ENCODE peak calls at places on chromosomes 16 and 17, in nine cellular contexts. One of them, this sample, is unnamed.

GRCh38 chr16:76856112-76856511 is 334.9 kb upstream of the MON1B start:
- DNase-seq in NCI-H1092 treated with DMSO at 0.1 percent for 48 hours: no peak
- DNase-seq in amniotic stem cell: no peak
- DNase-seq in effector CD4-positive, alpha-beta T cell: no peak
- DNase-seq in OCI-LY7: no peak
- DNase-seq in sciatic nerve: no peak
- DNase-seq in heart right ventricle: no peak
- DNase-seq in activated CD4-positive, alpha-beta T cell treated with anti-CD3 and anti-CD28 coated beads for 24 hours: no peak
- DNase-seq in iPS DF 19.7: no peak
- DNase-seq in this sample: no peak

GRCh38 chr16:13397126-13397525 is 495.7 kb downstream of the SHISA9 start:
- DNase-seq in sciatic nerve: no peak
- DNase-seq in NCI-H1092 treated with DMSO at 0.1 percent for 48 hours: no peak
- DNase-seq in iPS DF 19.7: no peak
- DNase-seq in heart right ventricle: no peak
- DNase-seq in activated CD4-positive, alpha-beta T cell treated with anti-CD3 and anti-CD28 coated beads for 24 hours: no peak
- DNase-seq in OCI-LY7: peak; percentile 34
- DNase-seq in effector CD4-positive, alpha-beta T cell: no peak
- DNase-seq in amniotic stem cell: no peak
- DNase-seq in this sample: no peak

GRCh38 chr17:39094607-39095308 is 56.7 kb downstream of the PLXDC1 start:
- DNase-seq in NCI-H1092 treated with DMSO at 0.1 percent for 48 hours: no peak
- DNase-seq in iPS DF 19.7: no peak
- DNase-seq in effector CD4-positive, alpha-beta T cell: no peak
- DNase-seq in heart right ventricle: no peak
- DNase-seq in OCI-LY7: no peak
- DNase-seq in activated CD4-positive, alpha-beta T cell treated with anti-CD3 and anti-CD28 coated beads for 24 hours: no peak
- DNase-seq in sciatic nerve: no peak
- DNase-seq in amniotic stem cell: no peak
- DNase-seq in this sample: no peak

GRCh38 chr16:51119576-51120288 is 31.3 kb downstream of the SALL1 start:
- DNase-seq in heart right ventricle: no peak
- DNase-seq in NCI-H1092 treated with DMSO at 0.1 percent for 48 hours: no peak
- DNase-seq in sciatic nerve: no peak
- DNase-seq in amniotic stem cell: no peak
- DNase-seq in effector CD4-positive, alpha-beta T cell: no peak
- DNase-seq in iPS DF 19.7: no peak
- DNase-seq in activated CD4-positive, alpha-beta T cell treated with anti-CD3 and anti-CD28 coated beads for 24 hours: no peak
- DNase-seq in OCI-LY7: no peak
- DNase-seq in this sample: no peak

GRCh38 chr16:48353565-48354163 is 31.5 kb downstream of the SIAH1 start:
- DNase-seq in NCI-H1092 treated with DMSO at 0.1 percent for 48 hours: peak; percentile 42
- DNase-seq in sciatic nerve: no peak
- DNase-seq in effector CD4-positive, alpha-beta T cell: peak; percentile 56
- DNase-seq in heart right ventricle: no peak
- DNase-seq in activated CD4-positive, alpha-beta T cell treated with anti-CD3 and anti-CD28 coated beads for 24 hours: peak; percentile 52
- DNase-seq in iPS DF 19.7: peak; percentile 42
- DNase-seq in amniotic stem cell: peak; percentile 40
- DNase-seq in OCI-LY7: peak; percentile 80
- DNase-seq in this sample: peak; percentile 63

GRCh38 chr17:77534137-77534536 is 393.4 kb downstream of the SEC14L1 start:
- DNase-seq in OCI-LY7: no peak
- DNase-seq in heart right ventricle: no peak
- DNase-seq in amniotic stem cell: no peak
- DNase-seq in activated CD4-positive, alpha-beta T cell treated with anti-CD3 and anti-CD28 coated beads for 24 hours: no peak
- DNase-seq in NCI-H1092 treated with DMSO at 0.1 percent for 48 hours: no peak
- DNase-seq in iPS DF 19.7: no peak
- DNase-seq in sciatic nerve: no peak
- DNase-seq in effector CD4-positive, alpha-beta T cell: no peak
- DNase-seq in this sample: no peak

GRCh38 chr17:32142038-32142856 is at the start of gene RHOT1:
- DNase-seq in sciatic nerve: peak; percentile 84
- DNase-seq in heart right ventricle: peak; percentile 83
- DNase-seq in amniotic stem cell: peak; percentile 72
- DNase-seq in OCI-LY7: peak; percentile 90
- DNase-seq in activated CD4-positive, alpha-beta T cell treated with anti-CD3 and anti-CD28 coated beads for 24 hours: peak; percentile 57
- DNase-seq in effector CD4-positive, alpha-beta T cell: peak; percentile 60
- DNase-seq in iPS DF 19.7: no peak
- DNase-seq in NCI-H1092 treated with DMSO at 0.1 percent for 48 hours: peak; percentile 94
- DNase-seq in this sample: peak; percentile 88

GRCh38 chr16:61413026-61413425 is 623.2 kb downstream of the CDH8 start:
- DNase-seq in effector CD4-positive, alpha-beta T cell: no peak
- DNase-seq in amniotic stem cell: no peak
- DNase-seq in sciatic nerve: no peak
- DNase-seq in iPS DF 19.7: no peak
- DNase-seq in activated CD4-positive, alpha-beta T cell treated with anti-CD3 and anti-CD28 coated beads for 24 hours: no peak
- DNase-seq in NCI-H1092 treated with DMSO at 0.1 percent for 48 hours: no peak
- DNase-seq in heart right ventricle: no peak
- DNase-seq in OCI-LY7: no peak
- DNase-seq in this sample: no peak

GRCh38 chr17:76142044-76143041 is 1.3 kb upstream of the FOXJ1 start:
- DNase-seq in iPS DF 19.7: no peak
- DNase-seq in heart right ventricle: no peak
- DNase-seq in activated CD4-positive, alpha-beta T cell treated with anti-CD3 and anti-CD28 coated beads for 24 hours: no peak
- DNase-seq in OCI-LY7: no peak
- DNase-seq in NCI-H1092 treated with DMSO at 0.1 percent for 48 hours: no peak
- DNase-seq in sciatic nerve: peak; percentile 56
- DNase-seq in amniotic stem cell: no peak
- DNase-seq in effector CD4-positive, alpha-beta T cell: no peak
- DNase-seq in this sample: no peak

GRCh38 chr17:10683853-10684252 is 13.5 kb downstream of the SCO1 start:
- DNase-seq in OCI-LY7: peak; percentile 33
- DNase-seq in sciatic nerve: no peak
- DNase-seq in heart right ventricle: no peak
- DNase-seq in iPS DF 19.7: no peak
- DNase-seq in NCI-H1092 treated with DMSO at 0.1 percent for 48 hours: no peak
- DNase-seq in effector CD4-positive, alpha-beta T cell: no peak
- DNase-seq in activated CD4-positive, alpha-beta T cell treated with anti-CD3 and anti-CD28 coated beads for 24 hours: no peak
- DNase-seq in amniotic stem cell: no peak
- DNase-seq in this sample: no peak

GRCh38 chr17:32281011-32281451 is 15.4 kb downstream of the RHBDL3 start:
- DNase-seq in sciatic nerve: peak; percentile 66
- DNase-seq in NCI-H1092 treated with DMSO at 0.1 percent for 48 hours: peak; percentile 97
- DNase-seq in effector CD4-positive, alpha-beta T cell: no peak
- DNase-seq in iPS DF 19.7: no peak
- DNase-seq in heart right ventricle: peak; percentile 69
- DNase-seq in activated CD4-positive, alpha-beta T cell treated with anti-CD3 and anti-CD28 coated beads for 24 hours: no peak
- DNase-seq in OCI-LY7: no peak
- DNase-seq in amniotic stem cell: no peak
- DNase-seq in this sample: no peak

GRCh38 chr17:75557075-75557851 is 30.3 kb upstream of the MYO15B start:
- DNase-seq in activated CD4-positive, alpha-beta T cell treated with anti-CD3 and anti-CD28 coated beads for 24 hours: no peak
- DNase-seq in iPS DF 19.7: no peak
- DNase-seq in sciatic nerve: no peak
- DNase-seq in amniotic stem cell: no peak
- DNase-seq in OCI-LY7: no peak
- DNase-seq in heart right ventricle: no peak
- DNase-seq in NCI-H1092 treated with DMSO at 0.1 percent for 48 hours: peak; percentile 83
- DNase-seq in effector CD4-positive, alpha-beta T cell: no peak
- DNase-seq in this sample: no peak

GRCh38 chr16:73864868-73865267 is 431.7 kb upstream of the PSMD7 start:
- DNase-seq in effector CD4-positive, alpha-beta T cell: no peak
- DNase-seq in OCI-LY7: no peak
- DNase-seq in activated CD4-positive, alpha-beta T cell treated with anti-CD3 and anti-CD28 coated beads for 24 hours: no peak
- DNase-seq in amniotic stem cell: no peak
- DNase-seq in iPS DF 19.7: no peak
- DNase-seq in heart right ventricle: no peak
- DNase-seq in NCI-H1092 treated with DMSO at 0.1 percent for 48 hours: no peak
- DNase-seq in sciatic nerve: no peak
- DNase-seq in this sample: no peak

GRCh38 chr16:70416748-70417616 is 21.9 kb downstream of the ST3GAL2 start:
- DNase-seq in activated CD4-positive, alpha-beta T cell treated with anti-CD3 and anti-CD28 coated beads for 24 hours: no peak
- DNase-seq in heart right ventricle: no peak
- DNase-seq in sciatic nerve: no peak
- DNase-seq in OCI-LY7: peak; percentile 73
- DNase-seq in NCI-H1092 treated with DMSO at 0.1 percent for 48 hours: peak; percentile 24
- DNase-seq in amniotic stem cell: no peak
- DNase-seq in iPS DF 19.7: no peak
- DNase-seq in effector CD4-positive, alpha-beta T cell: no peak
- DNase-seq in this sample: no peak

GRCh38 chr17:35052240-35052608 is 11.3 kb downstream of the RFFL start:
- DNase-seq in heart right ventricle: no peak
- DNase-seq in activated CD4-positive, alpha-beta T cell treated with anti-CD3 and anti-CD28 coated beads for 24 hours: no peak
- DNase-seq in OCI-LY7: no peak
- DNase-seq in sciatic nerve: no peak
- DNase-seq in effector CD4-positive, alpha-beta T cell: no peak
- DNase-seq in amniotic stem cell: no peak
- DNase-seq in iPS DF 19.7: no peak
- DNase-seq in NCI-H1092 treated with DMSO at 0.1 percent for 48 hours: no peak
- DNase-seq in this sample: no peak

GRCh38 chr17:82820278-82821251 is 19.3 kb downstream of the ZNF750 start:
- DNase-seq in OCI-LY7: peak; percentile 30
- DNase-seq in amniotic stem cell: no peak
- DNase-seq in heart right ventricle: no peak
- DNase-seq in sciatic nerve: no peak
- DNase-seq in effector CD4-positive, alpha-beta T cell: no peak
- DNase-seq in iPS DF 19.7: peak; percentile 28
- DNase-seq in activated CD4-positive, alpha-beta T cell treated with anti-CD3 and anti-CD28 coated beads for 24 hours: no peak
- DNase-seq in NCI-H1092 treated with DMSO at 0.1 percent for 48 hours: no peak
- DNase-seq in this sample: no peak

GRCh38 chr16:65410801-65411200 is 288.9 kb upstream of the CDH11 start:
- DNase-seq in sciatic nerve: no peak
- DNase-seq in amniotic stem cell: no peak
- DNase-seq in iPS DF 19.7: no peak
- DNase-seq in heart right ventricle: no peak
- DNase-seq in activated CD4-positive, alpha-beta T cell treated with anti-CD3 and anti-CD28 coated beads for 24 hours: no peak
- DNase-seq in OCI-LY7: no peak
- DNase-seq in effector CD4-positive, alpha-beta T cell: no peak
- DNase-seq in NCI-H1092 treated with DMSO at 0.1 percent for 48 hours: no peak
- DNase-seq in this sample: no peak